ENCODE peak calls at places on chromosomes 4 and X, in ten cellular contexts. Y is NCI-H1105; O is activated naive CD4-positive, alpha-beta T cell treated with anti-CD3 and anti-CD28 coated beads for 36 hours; M is activated CD4-positive, alpha-beta T cell treated with anti-CD3 and anti-CD28 coated beads for 36 hours; R is stimulated activated CD4-positive, alpha-beta T cell treated with anti-CD3 and anti-CD28 coated beads, Interleukin-1b, Interleukin-23, amount 100 ng/mL, for 24 hours; D is EL; U is Panc1; H is D341Med; Z is activated CD8-positive, alpha-beta memory T cell treated with anti-CD3 and anti-CD28 coated beads, Interleukin-2, amount 10 ng/mL, durations not matched to agents 7 days and 5 days; P is cardiac fibroblast. A is an unnamed sample.

GRCh38 chr4:73727685-73728084 is 12.7 kb upstream of the CXCL8 start:
- DNase-seq in Y (no peak), O (no peak), M (no peak), R (no peak), D (no peak), U (no peak), H (no peak), Z (no peak), P (no peak), A (no peak)

GRCh38 chr4:87123241-87123640 is 97.2 kb downstream of the KLHL8 start:
- DNase-seq in Y (no peak), O (no peak), M (no peak), R (no peak), D (no peak), U (no peak), H (no peak), Z (no peak), P (no peak), A (no peak)

GRCh38 chrX:2474963-2475726 is 25.6 kb downstream of the DHRSX start:
- DNase-seq in Y (no peak), O (no peak), M (no peak), R (no peak), D (no peak), U (no peak), H (no peak), Z (no peak), P (no peak), A (no peak)

GRCh38 chr4:82621212-82621611 is 59.4 kb upstream of the TMEM150C start:
- DNase-seq in Y (no peak), O (no peak), M (no peak), R (no peak), D (no peak), U (no peak), H (no peak), Z (no peak), P (no peak), A (no peak)

GRCh38 chr4:77433102-77433733 is 172.4 kb upstream of the CXCL13 start:
- DNase-seq in Y (peak; percentile 12), O (peak; percentile 39), M (peak; percentile 13), R (no peak), D (peak; percentile 34), U (peak; percentile 13), H (peak; percentile 67), Z (peak; percentile 41), P (peak; percentile 71), A (peak; percentile 68)

GRCh38 chr4:113157086-113157857 is 107.8 kb downstream of the ANK2 start:
- DNase-seq in Y (no peak), O (no peak), M (no peak), R (no peak), D (no peak), U (no peak), H (no peak), Z (no peak), P (no peak), A (no peak)

GRCh38 chrX:134660627-134661026 is 2.4 kb upstream of the PLAC1 start:
- DNase-seq in Y (no peak), O (no peak), M (no peak), R (no peak), D (no peak), U (no peak), H (no peak), Z (no peak), P (no peak), A (no peak)

GRCh38 chrX:76202471-76202870 is 29.6 kb downstream of the PBDC1 start:
- DNase-seq in Y (no peak), O (no peak), M (no peak), R (no peak), D (no peak), U (no peak), H (no peak), Z (no peak), P (no peak), A (no peak)

GRCh38 chr4:38531126-38531737 is 132.8 kb upstream of the KLF3 start:
- DNase-seq in Y (no peak), O (no peak), M (no peak), R (no peak), D (peak; percentile 2), U (no peak), H (no peak), Z (no peak), P (peak; percentile 32), A (peak; percentile 40)

GRCh38 chrX:155718964-155719586 is 106.3 kb upstream of the TMLHE start:
- DNase-seq in Y (no peak), O (no peak), M (no peak), R (no peak), D (no peak), U (no peak), H (no peak), Z (no peak), P (no peak), A (no peak)

GRCh38 chr4:10074076-10074766 is 42.4 kb downstream of the WDR1 start:
- DNase-seq in Y (no peak), O (no peak), M (no peak), R (no peak), D (no peak), U (no peak), H (no peak), Z (no peak), P (no peak), A (no peak)

A was measured in cardiac muscle cell.